ENCODE peak calls at places on chromosomes 3 and 15, in five cellular contexts. One of them, this sample, is unnamed.

GRCh38 chr15:65870889-65871533 is 1.7 kb downstream of the RAB11A start:
- DNase-seq in fibroblast of the aortic adventitia: peak
- DNase-seq in SK-N-SH: peak
- DNase-seq in OCI-LY7: peak
- DNase-seq in upper lobe of right lung: no peak
- DNase-seq in this sample: no peak

GRCh38 chr3:55576621-55577020 is 89.5 kb upstream of the WNT5A start:
- DNase-seq in SK-N-SH: no peak
- DNase-seq in upper lobe of right lung: no peak
- DNase-seq in fibroblast of the aortic adventitia: no peak
- DNase-seq in OCI-LY7: no peak
- DNase-seq in this sample: peak

GRCh38 chr3:176663819-176664218 is 533.5 kb downstream of the TBL1XR1 start:
- DNase-seq in fibroblast of the aortic adventitia: peak
- DNase-seq in SK-N-SH: peak
- DNase-seq in OCI-LY7: peak
- DNase-seq in upper lobe of right lung: no peak
- DNase-seq in this sample: no peak

GRCh38 chr3:66450389-66451022 is 50.3 kb downstream of the LRIG1 start:
- DNase-seq in fibroblast of the aortic adventitia: peak
- DNase-seq in upper lobe of right lung: no peak
- DNase-seq in SK-N-SH: no peak
- DNase-seq in OCI-LY7: no peak
- DNase-seq in this sample: no peak

GRCh38 chr3:26637698-26638097 is 15.1 kb downstream of the LRRC3B start:
- DNase-seq in OCI-LY7: no peak
- DNase-seq in SK-N-SH: no peak
- DNase-seq in upper lobe of right lung: no peak
- DNase-seq in fibroblast of the aortic adventitia: no peak
- DNase-seq in this sample: no peak

GRCh38 chr15:82921242-82921641 is 31.3 kb downstream of the HOMER2 start:
- DNase-seq in SK-N-SH: no peak
- DNase-seq in upper lobe of right lung: no peak
- DNase-seq in fibroblast of the aortic adventitia: no peak
- DNase-seq in OCI-LY7: no peak
- DNase-seq in this sample: no peak

GRCh38 chr3:14624498-14624897 is 27.1 kb upstream of the CCDC174 start:
- DNase-seq in OCI-LY7: no peak
- DNase-seq in upper lobe of right lung: no peak
- DNase-seq in SK-N-SH: no peak
- DNase-seq in fibroblast of the aortic adventitia: no peak
- DNase-seq in this sample: no peak

GRCh38 chr3:81218023-81218422 is 543.4 kb downstream of the GBE1 start:
- DNase-seq in SK-N-SH: peak
- DNase-seq in fibroblast of the aortic adventitia: peak
- DNase-seq in OCI-LY7: no peak
- DNase-seq in upper lobe of right lung: no peak
- DNase-seq in this sample: peak

GRCh38 chr3:356947-357346 is 160.4 kb downstream of the CHL1 start:
- DNase-seq in OCI-LY7: no peak
- DNase-seq in SK-N-SH: no peak
- DNase-seq in upper lobe of right lung: no peak
- DNase-seq in fibroblast of the aortic adventitia: no peak
- DNase-seq in this sample: no peak

GRCh38 chr15:66053991-66054390 is 184.7 kb downstream of the RAB11A start:
- DNase-seq in upper lobe of right lung: no peak
- DNase-seq in fibroblast of the aortic adventitia: no peak
- DNase-seq in OCI-LY7: no peak
- DNase-seq in SK-N-SH: no peak
- DNase-seq in this sample: no peak

GRCh38 chr15:80861776-80862175 is 82.6 kb downstream of the CEMIP start:
- DNase-seq in OCI-LY7: no peak
- DNase-seq in upper lobe of right lung: peak
- DNase-seq in SK-N-SH: no peak
- DNase-seq in fibroblast of the aortic adventitia: peak
- DNase-seq in this sample: no peak

GRCh38 chr3:155382396-155383042 is 89.0 kb upstream of the STRIT1 start:
- DNase-seq in upper lobe of right lung: peak
- DNase-seq in SK-N-SH: peak
- DNase-seq in fibroblast of the aortic adventitia: peak
- DNase-seq in OCI-LY7: peak
- DNase-seq in this sample: peak
- TF ChIP-seq CTCF in upper lobe of right lung: peak
- TF ChIP-seq CTCF in SK-N-SH: peak
- TF ChIP-seq CTCF in fibroblast of the aortic adventitia: peak
- TF ChIP-seq CTCF in OCI-LY7: peak
- TF ChIP-seq CTCF in this sample: peak

GRCh38 chr15:56366211-56366610 is 985 bp downstream of the TEX9 start:
- DNase-seq in fibroblast of the aortic adventitia: no peak
- DNase-seq in OCI-LY7: no peak
- DNase-seq in SK-N-SH: peak
- DNase-seq in upper lobe of right lung: no peak
- DNase-seq in this sample: no peak

GRCh38 chr15:56358604-56359003 is 6.6 kb upstream of the TEX9 start:
- DNase-seq in upper lobe of right lung: no peak
- DNase-seq in fibroblast of the aortic adventitia: no peak
- DNase-seq in SK-N-SH: no peak
- DNase-seq in OCI-LY7: no peak
- DNase-seq in this sample: no peak

GRCh38 chr15:56365075-56365711 is at the start of gene TEX9:
- DNase-seq in SK-N-SH: peak
- DNase-seq in OCI-LY7: peak
- DNase-seq in upper lobe of right lung: peak
- DNase-seq in fibroblast of the aortic adventitia: peak
- DNase-seq in this sample: peak

GRCh38 chr15:56367156-56367555 is 1.9 kb downstream of the TEX9 start:
- DNase-seq in SK-N-SH: no peak
- DNase-seq in OCI-LY7: peak
- DNase-seq in fibroblast of the aortic adventitia: no peak
- DNase-seq in upper lobe of right lung: no peak
- DNase-seq in this sample: no peak

GRCh38 chr15:56361978-56362377 is 3.2 kb upstream of the TEX9 start:
- DNase-seq in fibroblast of the aortic adventitia: no peak
- DNase-seq in SK-N-SH: no peak
- DNase-seq in upper lobe of right lung: no peak
- DNase-seq in OCI-LY7: no peak
- DNase-seq in this sample: no peak
- TF ChIP-seq CTCF in fibroblast of the aortic adventitia: no peak
- TF ChIP-seq CTCF in SK-N-SH: no peak
- TF ChIP-seq CTCF in upper lobe of right lung: no peak
- TF ChIP-seq CTCF in OCI-LY7: no peak
- TF ChIP-seq CTCF in this sample: no peak

GRCh38 chr15:34987982-34988873 is at the start of gene ZNF770:
- DNase-seq in OCI-LY7: peak
- DNase-seq in upper lobe of right lung: peak
- DNase-seq in fibroblast of the aortic adventitia: peak
- DNase-seq in SK-N-SH: peak
- DNase-seq in this sample: peak
- TF ChIP-seq CTCF in OCI-LY7: no peak
- TF ChIP-seq CTCF in upper lobe of right lung: no peak
- TF ChIP-seq CTCF in fibroblast of the aortic adventitia: no peak
- TF ChIP-seq CTCF in SK-N-SH: no peak
- TF ChIP-seq CTCF in this sample: no peak

GRCh38 chr3:128435561-128435960 is 31.1 kb downstream of the DNAJB8 start:
- DNase-seq in fibroblast of the aortic adventitia: no peak
- DNase-seq in SK-N-SH: no peak
- DNase-seq in upper lobe of right lung: no peak
- DNase-seq in OCI-LY7: no peak
- DNase-seq in this sample: no peak

GRCh38 chr3:128439226-128439625 is 27.5 kb downstream of the DNAJB8 start:
- DNase-seq in upper lobe of right lung: no peak
- DNase-seq in SK-N-SH: no peak
- DNase-seq in OCI-LY7: no peak
- DNase-seq in fibroblast of the aortic adventitia: peak
- DNase-seq in this sample: no peak

GRCh38 chr3:128442070-128442469 is 24.6 kb downstream of the DNAJB8 start:
- DNase-seq in upper lobe of right lung: no peak
- DNase-seq in fibroblast of the aortic adventitia: no peak
- DNase-seq in SK-N-SH: no peak
- DNase-seq in OCI-LY7: no peak
- DNase-seq in this sample: no peak

GRCh38 chr3:128436214-128436613 is 30.5 kb downstream of the DNAJB8 start:
- DNase-seq in SK-N-SH: no peak
- DNase-seq in upper lobe of right lung: no peak
- DNase-seq in OCI-LY7: no peak
- DNase-seq in fibroblast of the aortic adventitia: no peak
- DNase-seq in this sample: no peak

DNA sequence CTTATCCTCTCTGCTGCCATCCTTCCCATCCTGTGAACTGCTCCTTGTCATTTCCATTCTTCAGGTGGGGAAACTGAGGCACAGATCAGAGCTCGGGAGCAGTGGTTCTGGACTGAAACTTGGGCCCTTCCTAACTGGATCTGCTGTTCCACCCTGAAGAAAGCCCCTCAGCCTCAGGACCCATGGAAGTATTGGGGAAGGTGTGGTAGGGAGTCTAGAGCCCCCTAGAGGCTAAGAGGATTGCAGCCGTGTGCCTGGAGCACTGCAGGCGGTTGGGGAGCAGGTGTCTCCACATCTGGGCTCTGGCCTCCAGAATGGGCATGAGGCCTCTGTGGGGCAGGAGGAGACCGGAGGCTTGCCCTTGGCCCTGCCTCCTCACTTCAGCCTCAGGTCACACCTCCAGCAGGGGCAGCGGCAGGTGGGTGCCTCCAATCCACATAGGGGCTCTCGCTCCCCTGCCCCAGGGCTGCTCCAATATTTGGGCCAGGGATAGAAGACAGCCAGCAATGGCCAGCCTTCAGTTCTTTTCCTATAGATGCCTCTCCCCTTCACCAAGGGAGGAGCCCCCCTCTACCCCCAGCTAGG is 28.1 kb downstream of the DNAJB8 start:
- DNase-seq in OCI-LY7: peak
- DNase-seq in SK-N-SH: peak
- DNase-seq in upper lobe of right lung: no peak
- DNase-seq in fibroblast of the aortic adventitia: no peak
- DNase-seq in this sample: no peak
- TF ChIP-seq CTCF in OCI-LY7: peak
- TF ChIP-seq CTCF in SK-N-SH: peak
- TF ChIP-seq CTCF in upper lobe of right lung: peak
- TF ChIP-seq CTCF in fibroblast of the aortic adventitia: peak
- TF ChIP-seq CTCF in this sample: peak

DNA sequence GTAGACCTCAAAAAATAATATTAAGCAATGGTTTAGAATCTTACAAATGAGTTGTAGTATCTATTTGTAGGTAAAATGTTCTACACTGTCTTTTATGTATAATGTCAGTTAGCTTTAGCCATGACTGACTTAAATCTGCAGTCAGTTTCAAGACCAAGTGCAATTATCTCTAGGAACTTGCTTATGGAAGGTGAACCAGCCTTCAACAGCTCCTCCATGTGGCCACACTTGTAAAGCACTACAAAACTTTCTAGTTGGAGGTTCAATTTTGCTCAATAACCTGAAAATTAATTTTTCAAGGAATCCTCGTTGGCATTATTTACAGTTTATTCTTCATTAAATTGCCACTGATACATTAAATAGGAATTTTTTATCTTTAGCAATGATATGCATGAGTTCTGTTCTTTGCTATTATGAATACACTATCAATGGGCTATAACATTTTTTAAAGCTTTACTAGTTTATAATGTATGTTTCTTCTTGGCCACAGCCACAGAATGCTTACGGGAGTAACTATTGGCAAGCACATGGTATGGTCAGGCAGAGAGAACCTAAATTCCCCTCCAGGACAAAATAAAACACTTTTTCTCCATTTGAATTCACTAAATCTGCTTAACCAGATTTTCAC is 315.3 kb upstream of the UBE2E2 start:
- DNase-seq in SK-N-SH: no peak
- DNase-seq in OCI-LY7: peak
- DNase-seq in fibroblast of the aortic adventitia: peak
- DNase-seq in upper lobe of right lung: no peak
- DNase-seq in this sample: peak
- TF ChIP-seq CTCF in SK-N-SH: peak
- TF ChIP-seq CTCF in OCI-LY7: peak
- TF ChIP-seq CTCF in fibroblast of the aortic adventitia: peak
- TF ChIP-seq CTCF in upper lobe of right lung: peak
- TF ChIP-seq CTCF in this sample: peak

GRCh38 chr3:9249273-9250192 is at the start of gene SRGAP3:
- DNase-seq in fibroblast of the aortic adventitia: peak
- DNase-seq in OCI-LY7: peak
- DNase-seq in upper lobe of right lung: peak
- DNase-seq in SK-N-SH: peak
- DNase-seq in this sample: peak
- TF ChIP-seq CTCF in fibroblast of the aortic adventitia: peak
- TF ChIP-seq CTCF in OCI-LY7: peak
- TF ChIP-seq CTCF in upper lobe of right lung: peak
- TF ChIP-seq CTCF in SK-N-SH: peak
- TF ChIP-seq CTCF in this sample: no peak

GRCh38 chr15:79540551-79540950 is 108.4 kb downstream of the MINAR1 start:
- DNase-seq in fibroblast of the aortic adventitia: no peak
- DNase-seq in upper lobe of right lung: no peak
- DNase-seq in OCI-LY7: peak
- DNase-seq in SK-N-SH: no peak
- DNase-seq in this sample: no peak

GRCh38 chr15:79539426-79539825 is 107.3 kb downstream of the MINAR1 start:
- DNase-seq in OCI-LY7: no peak
- DNase-seq in upper lobe of right lung: no peak
- DNase-seq in SK-N-SH: no peak
- DNase-seq in fibroblast of the aortic adventitia: peak
- DNase-seq in this sample: no peak

GRCh38 chr15:79541176-79541575 is 109.0 kb downstream of the MINAR1 start:
- DNase-seq in fibroblast of the aortic adventitia: no peak
- DNase-seq in SK-N-SH: no peak
- DNase-seq in OCI-LY7: no peak
- DNase-seq in upper lobe of right lung: no peak
- DNase-seq in this sample: no peak

GRCh38 chr15:79543097-79543496 is 111.0 kb downstream of the MINAR1 start:
- DNase-seq in upper lobe of right lung: no peak
- DNase-seq in OCI-LY7: no peak
- DNase-seq in fibroblast of the aortic adventitia: no peak
- DNase-seq in SK-N-SH: peak
- DNase-seq in this sample: no peak
- TF ChIP-seq CTCF in upper lobe of right lung: no peak
- TF ChIP-seq CTCF in OCI-LY7: no peak
- TF ChIP-seq CTCF in fibroblast of the aortic adventitia: no peak
- TF ChIP-seq CTCF in SK-N-SH: no peak
- TF ChIP-seq CTCF in this sample: no peak

GRCh38 chr3:116161570-116162290 is 283.6 kb downstream of the LSAMP start:
- DNase-seq in OCI-LY7: no peak
- DNase-seq in fibroblast of the aortic adventitia: no peak
- DNase-seq in SK-N-SH: no peak
- DNase-seq in upper lobe of right lung: no peak
- DNase-seq in this sample: no peak
- TF ChIP-seq CTCF in OCI-LY7: no peak
- TF ChIP-seq CTCF in fibroblast of the aortic adventitia: no peak
- TF ChIP-seq CTCF in SK-N-SH: no peak
- TF ChIP-seq CTCF in upper lobe of right lung: no peak
- TF ChIP-seq CTCF in this sample: no peak